ENCODE peak calls at places on chromosome 6, in nine cellular contexts. T is SK-N-SH; Z is kidney; E is endothelial cell of umbilical vein; U is mucosa of descending colon; N is CD4-positive, CD25-positive, alpha-beta regulatory T cell; S is breast epithelium; F is spleen; Q is tibial nerve. L is an unnamed sample.

GRCh38 chr6:111829581-111829980 is 43.7 kb downstream of the FYN start:
- DNase-seq in T (no peak), Z (no peak), E (peak; percentile 56), U (no peak), N (no peak), S (no peak), F (no peak), Q (no peak), L (no peak)

GRCh38 chr6:49713346-49713745 is at the start of gene CRISP2:
- DNase-seq in T (peak; percentile 1), Z (peak; percentile 19), E (no peak), U (no peak), N (no peak), S (no peak), F (no peak), Q (no peak), L (no peak)

GRCh38 chr6:93417421-93417996 is 1.9 kb downstream of the EPHA7 start:
- DNase-seq in T (peak; percentile 40), Z (peak; percentile 38), E (peak; percentile 6), U (peak; percentile 14), N (no peak), S (no peak), F (no peak), Q (no peak), L (peak; percentile 9)

GRCh38 chr6:151773382-151773781 is 34.1 kb upstream of the ESR1 start:
- DNase-seq in T (no peak), Z (no peak), E (peak; percentile 41), U (no peak), N (no peak), S (no peak), F (no peak), Q (no peak), L (no peak)

GRCh38 chr6:125745281-125746018 is 4.0 kb upstream of the HEY2 start:
- DNase-seq in T (no peak), Z (no peak), E (no peak), U (no peak), N (no peak), S (no peak), F (no peak), Q (no peak), L (no peak)

GRCh38 chr6:52233975-52234823 is 10.1 kb downstream of the IL17F start:
- DNase-seq in T (peak; percentile 53), Z (no peak), E (peak; percentile 45), U (peak; percentile 39), N (peak; percentile 4), S (no peak), F (no peak), Q (no peak), L (peak; percentile 84)

GRCh38 chr6:80923816-80924215 is 817.3 kb downstream of the BCKDHB start:
- DNase-seq in T (no peak), Z (no peak), E (no peak), U (no peak), N (no peak), S (no peak), F (no peak), Q (no peak), L (no peak)

GRCh38 chr6:15945593-15946159 is 183.2 kb upstream of the MYLIP start:
- DNase-seq in T (no peak), Z (no peak), E (peak; percentile 78), U (no peak), N (no peak), S (no peak), F (no peak), Q (no peak), L (peak; percentile 73)

GRCh38 chr6:47631248-47632196 is 66.9 kb upstream of the ADGRF4 start:
- DNase-seq in T (peak; percentile 19), Z (no peak), E (peak; percentile 76), U (no peak), N (peak; percentile 63), S (no peak), F (no peak), Q (no peak), L (peak; percentile 54)

GRCh38 chr6:78910611-78911134 is 43.3 kb downstream of the IRAK1BP1 start:
- DNase-seq in T (peak; percentile 26), Z (peak; percentile 60), E (peak; percentile 28), U (peak; percentile 39), N (peak; percentile 34), S (no peak), F (peak; percentile 76), Q (no peak), L (peak; percentile 59)

GRCh38 chr6:158143700-158144099 is 24.4 kb downstream of the SERAC1 start:
- DNase-seq in T (no peak), Z (no peak), E (no peak), U (no peak), N (peak; percentile 35), S (no peak), F (no peak), Q (no peak), L (peak; percentile 46)

GRCh38 chr6:7446644-7447325 is 57.2 kb downstream of the RIOK1 start:
- DNase-seq in T (no peak), Z (no peak), E (no peak), U (no peak), N (no peak), S (no peak), F (no peak), Q (no peak), L (no peak)

GRCh38 chr6:111076024-111076680 is 11.2 kb upstream of the SLC16A10 start:
- DNase-seq in T (no peak), Z (no peak), E (no peak), U (no peak), N (no peak), S (no peak), F (no peak), Q (no peak), L (peak; percentile 17)

GRCh38 chr6:11309947-11310665 is 77.6 kb upstream of the NEDD9 start:
- DNase-seq in T (peak; percentile 67), Z (peak; percentile 62), E (no peak), U (no peak), N (no peak), S (no peak), F (no peak), Q (no peak), L (no peak)

GRCh38 chr6:111566222-111566717 is 39.4 kb downstream of the TRAF3IP2 start:
- DNase-seq in T (no peak), Z (no peak), E (peak; percentile 43), U (no peak), N (no peak), S (no peak), F (no peak), Q (no peak), L (peak; percentile 19)

GRCh38 chr6:37882724-37883413 is 63.3 kb downstream of the ZFAND3 start:
- DNase-seq in T (no peak), Z (no peak), E (no peak), U (no peak), N (no peak), S (no peak), F (no peak), Q (no peak), L (peak; percentile 77)

GRCh38 chr6:132499757-132500156 is 13.2 kb downstream of the STX7 start:
- DNase-seq in T (no peak), Z (no peak), E (no peak), U (no peak), N (no peak), S (no peak), F (no peak), Q (no peak), L (no peak)
- H3K4me1 ChIP-seq in T (no peaks in the 10 kb centered on the region), Z (peaks cover 6% of the 10 kb centered on the region), E (peaks cover 11% of the 10 kb centered on the region), U (peaks cover 3% of the 10 kb centered on the region), N (peaks cover 19% of the 10 kb centered on the region), S (peaks cover 4% of the 10 kb centered on the region), F (peaks cover 88% of the 10 kb centered on the region), Q (peaks cover 26% of the 10 kb centered on the region), L (peaks cover 9% of the 10 kb centered on the region)

GRCh38 chr6:135817035-135817434 is 34.5 kb upstream of the PDE7B start:
- DNase-seq in T (no peak), Z (no peak), E (no peak), U (no peak), N (no peak), S (no peak), F (no peak), Q (no peak), L (no peak)
- H3K4me1 ChIP-seq in T (peaks cover 3% of the 10 kb centered on the region), Z (no peaks in the 10 kb centered on the region), E (no peaks in the 10 kb centered on the region), U (no peaks in the 10 kb centered on the region), N (no peaks in the 10 kb centered on the region), S (no peaks in the 10 kb centered on the region), F (no peaks in the 10 kb centered on the region), Q (no peaks in the 10 kb centered on the region), L (no peaks in the 10 kb centered on the region)

DNA sequence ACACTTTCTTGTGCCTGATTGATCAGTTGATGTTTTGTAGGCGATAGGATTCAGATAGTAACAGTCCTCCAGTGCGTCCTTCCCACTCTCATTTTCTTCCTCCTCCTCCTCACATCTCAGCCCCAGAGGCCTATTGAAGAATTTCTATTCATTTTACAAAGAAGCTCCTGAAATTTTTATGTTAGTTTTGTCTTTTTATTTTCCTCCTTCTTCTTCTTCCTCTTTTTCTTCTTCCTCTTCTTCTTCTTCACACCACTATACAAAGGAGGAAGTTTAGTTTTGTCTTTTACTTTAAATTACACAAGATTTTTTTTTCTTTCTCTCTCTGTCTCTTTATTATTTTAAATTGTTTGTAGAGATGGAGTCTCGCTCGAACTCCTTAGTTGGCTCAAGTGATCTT is 19.1 kb downstream of the BTN2A1 start:
- DNase-seq in T (no peak), Z (no peak), E (no peak), U (no peak), N (no peak), S (no peak), F (no peak), Q (no peak), L (no peak)
- H3K4me1 ChIP-seq in T (peaks cover 20% of the 10 kb centered on the region), Z (peaks cover 5% of the 10 kb centered on the region), E (peaks cover 23% of the 10 kb centered on the region), U (peaks cover 21% of the 10 kb centered on the region), N (peaks cover 34% of the 10 kb centered on the region), S (no peaks in the 10 kb centered on the region), F (peaks cover 60% of the 10 kb centered on the region), Q (peaks cover 22% of the 10 kb centered on the region), L (peaks cover 26% of the 10 kb centered on the region)

GRCh38 chr6:56755040-56755439 is 112.4 kb upstream of the DST start:
- DNase-seq in T (no peak), Z (no peak), E (no peak), U (no peak), N (no peak), S (no peak), F (no peak), Q (no peak), L (no peak)
- H3K4me1 ChIP-seq in T (peaks cover 10% of the 10 kb centered on the region), Z (peaks cover 3% of the 10 kb centered on the region), E (peaks cover 2% of the 10 kb centered on the region), U (no peaks in the 10 kb centered on the region), N (no peaks in the 10 kb centered on the region), S (no peaks in the 10 kb centered on the region), F (peaks cover 22% of the 10 kb centered on the region), Q (no peaks in the 10 kb centered on the region), L (peaks cover 81% of the 10 kb centered on the region)

DNA sequence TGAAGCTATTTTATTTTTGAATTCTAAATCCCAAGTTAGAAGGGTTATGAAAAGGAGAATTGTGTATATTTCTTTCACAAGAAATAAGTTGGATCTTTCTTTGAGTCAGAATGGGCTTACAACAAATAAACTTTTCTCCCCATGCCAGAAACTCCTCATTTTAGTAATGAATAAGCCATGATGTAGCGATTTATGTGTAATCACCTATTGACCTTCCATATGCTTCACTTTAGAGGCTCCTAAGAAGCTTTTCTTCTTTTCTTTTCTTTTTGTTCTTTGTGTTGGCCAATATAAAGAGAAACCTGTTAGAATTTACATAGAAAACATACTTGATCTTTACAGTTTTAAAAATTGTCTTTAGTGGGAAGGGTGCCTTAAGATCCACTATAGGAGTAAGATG is 370.2 kb downstream of the UTRN start:
- DNase-seq in T (no peak), Z (no peak), E (no peak), U (no peak), N (no peak), S (no peak), F (no peak), Q (no peak), L (peak; percentile 33)
- H3K4me1 ChIP-seq in T (peaks cover 12% of the 10 kb centered on the region), Z (peaks cover 5% of the 10 kb centered on the region), E (peaks cover 2% of the 10 kb centered on the region), U (peaks cover 19% of the 10 kb centered on the region), N (peaks cover 31% of the 10 kb centered on the region), S (no peaks in the 10 kb centered on the region), F (peaks cover 57% of the 10 kb centered on the region), Q (peaks cover 11% of the 10 kb centered on the region), L (peaks cover 10% of the 10 kb centered on the region)

GRCh38 chr6:143223895-143224294 is 163.2 kb downstream of the AIG1 start:
- DNase-seq in T (no peak), Z (no peak), E (no peak), U (peak; percentile 69), N (no peak), S (no peak), F (no peak), Q (peak; percentile 16), L (no peak)
- H3K4me1 ChIP-seq in T (peaks cover 18% of the 10 kb centered on the region), Z (peaks cover 6% of the 10 kb centered on the region), E (peaks cover 10% of the 10 kb centered on the region), U (no peaks in the 10 kb centered on the region), N (no peaks in the 10 kb centered on the region), S (no peaks in the 10 kb centered on the region), F (no peaks in the 10 kb centered on the region), Q (no peaks in the 10 kb centered on the region), L (no peaks in the 10 kb centered on the region)